ENCODE peak calls at places on chromosome 17, in five cellular contexts. I is endothelial cell of umbilical vein, X is transverse colon, Z is stomach, J is sigmoid colon. D is an unnamed sample.
A peak's percentile ranks its signal among the peaks of the same experiment; 100 is the strongest.

GRCh38 chr17:72476575-72476986 is 355.8 kb downstream of the SOX9 start:
- DNase-seq in J (no peak), I (no peak), Z (peak; percentile 59), X (no peak), D (no peak)

GRCh38 chr17:47844814-47845453 is 3.9 kb upstream of the SCRN2 start:
- DNase-seq in J (no peak), X (no peak), Z (no peak), I (no peak), D (no peak)

GRCh38 chr17:74654742-74655141 is 31.2 kb upstream of the CD300E start:
- DNase-seq in X (no peak), I (no peak), Z (no peak), J (no peak), D (no peak)

GRCh38 chr17:64622931-64623654 is 39.0 kb downstream of the SMURF2 start:
- DNase-seq in Z (no peak), J (no peak), X (no peak), I (peak; percentile 97), D (no peak)

GRCh38 chr17:17034496-17035066 is 7.7 kb upstream of the MPRIP start:
- DNase-seq in X (no peak), I (no peak), Z (no peak), J (no peak), D (no peak)

GRCh38 chr17:64147110-64148016 is 17.4 kb upstream of the ERN1 start:
- DNase-seq in I (peak; percentile 35), Z (no peak), J (no peak), X (no peak), D (no peak)

GRCh38 chr17:66459811-66460270 is 157.4 kb downstream of the PRKCA start:
- DNase-seq in J (peak; percentile 92), X (peak; percentile 44), I (peak; percentile 97), Z (peak; percentile 48), D (no peak)

GRCh38 chr17:61335105-61335844 is 64.4 kb upstream of the TBX2 start:
- DNase-seq in I (no peak), X (no peak), J (no peak), Z (no peak), D (no peak)

GRCh38 chr17:71870546-71870862 is 250.3 kb upstream of the SOX9 start:
- DNase-seq in I (no peak), Z (no peak), X (no peak), J (no peak), D (no peak)

GRCh38 chr17:50283246-50283645 is 9.0 kb downstream of the TMEM92 start:
- DNase-seq in X (no peak), Z (no peak), J (no peak), I (no peak), D (no peak)

GRCh38 chr17:74272731-74273201 is 1.3 kb upstream of the DNAI2 start:
- DNase-seq in X (no peak), I (no peak), Z (no peak), J (no peak), D (no peak)

GRCh38 chr17:80786887-80787286 is 204.8 kb upstream of the CHMP6 start:
- DNase-seq in Z (no peak), I (no peak), X (no peak), J (no peak), D (no peak)

GRCh38 chr17:80790981-80791742 is 200.5 kb upstream of the CHMP6 start:
- DNase-seq in X (no peak), J (peak; percentile 8), I (no peak), Z (no peak), D (no peak)

GRCh38 chr17:80790021-80790765 is 201.4 kb upstream of the CHMP6 start:
- DNase-seq in X (no peak), J (no peak), I (peak; percentile 76), Z (no peak), D (no peak)

GRCh38 chr17:80791758-80792284 is 199.8 kb upstream of the CHMP6 start:
- DNase-seq in X (peak; percentile 55), I (peak; percentile 98), Z (peak; percentile 41), J (peak; percentile 93), D (no peak)

DNA sequence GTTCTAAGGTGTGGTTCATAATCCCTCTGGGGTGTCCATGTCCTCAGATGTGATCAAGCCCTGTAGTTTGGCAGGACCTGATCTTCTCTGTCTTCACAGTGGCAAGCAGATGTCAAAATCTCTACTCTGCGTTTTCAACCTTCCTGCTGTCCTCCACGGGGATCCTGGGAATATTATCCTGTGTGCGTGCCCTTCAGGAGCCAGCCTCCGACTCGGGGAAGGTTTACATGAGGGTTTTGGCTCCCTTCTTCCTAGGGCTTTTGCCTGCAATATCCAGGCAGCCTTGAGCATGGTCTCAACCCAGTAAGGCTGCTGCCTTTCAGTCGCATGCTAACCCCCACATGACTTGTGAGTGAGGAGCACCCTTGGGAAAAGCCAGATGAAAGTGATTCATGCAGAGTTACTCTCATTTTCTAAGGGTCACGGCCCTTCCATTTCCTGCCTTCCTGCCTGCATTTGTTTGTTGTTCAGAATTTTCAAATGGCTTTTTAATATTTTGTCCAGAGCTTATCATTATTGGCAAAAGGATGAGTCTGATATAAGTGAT is 202.2 kb upstream of the CHMP6 start:
- DNase-seq in Z (no peak), J (peak; percentile 80), X (no peak), I (peak; percentile 94), D (no peak)
- TF ChIP-seq POLR2AphosphoS5 in Z (no peak), J (peak; percentile 29), X (no peak), I (peak; percentile 73), D (peak; percentile 25)

GRCh38 chr17:45022655-45023339 is 28.6 kb downstream of the DCAKD start:
- DNase-seq in J (no peak), X (no peak), Z (no peak), I (no peak), D (no peak)

GRCh38 chr17:45020354-45021138 is 30.9 kb downstream of the DCAKD start:
- DNase-seq in I (peak; percentile 64), J (peak; percentile 76), X (peak; percentile 34), Z (peak; percentile 45), D (peak; percentile 33)

GRCh38 chr17:45019177-45019711 is 32.2 kb downstream of the DCAKD start:
- DNase-seq in J (peak; percentile 73), X (peak; percentile 51), I (peak; percentile 26), Z (peak; percentile 61), D (no peak)

GRCh38 chr17:45022288-45022648 is 29.2 kb downstream of the DCAKD start:
- DNase-seq in J (no peak), Z (no peak), I (no peak), X (no peak), D (no peak)

GRCh38 chr17:45021607-45022287 is 29.7 kb downstream of the DCAKD start:
- DNase-seq in X (peak; percentile 72), Z (peak; percentile 68), J (peak; percentile 89), I (peak; percentile 38), D (peak; percentile 42)
- TF ChIP-seq CTCF in X (peak; percentile 86), Z (peak; percentile 98), J (peak; percentile 51), I (peak; percentile 76), D (peak; percentile 88)

GRCh38 chr17:39753514-39754160 is 15.9 kb downstream of the GRB7 start:
- DNase-seq in Z (peak; percentile 67), X (peak; percentile 72), J (peak; percentile 79), I (no peak), D (peak; percentile 27)

GRCh38 chr17:39752241-39752831 is 14.6 kb downstream of the GRB7 start:
- DNase-seq in Z (peak; percentile 22), I (no peak), J (peak; percentile 50), X (no peak), D (no peak)

GRCh38 chr17:39754958-39755549 is 17.3 kb downstream of the GRB7 start:
- DNase-seq in X (peak; percentile 35), I (no peak), J (peak; percentile 69), Z (no peak), D (no peak)

GRCh38 chr17:39755550-39756375 is 18.0 kb downstream of the GRB7 start:
- DNase-seq in Z (no peak), X (peak; percentile 69), I (no peak), J (peak; percentile 56), D (no peak)

GRCh38 chr17:39754161-39754957 is 16.6 kb downstream of the GRB7 start:
- DNase-seq in Z (peak; percentile 96), I (peak; percentile 69), J (peak; percentile 95), X (peak; percentile 97), D (peak; percentile 81)
- TF ChIP-seq POLR2A in Z (no peak), I (peak; percentile 62), J (peak; percentile 72), X (peak; percentile 86), D (peak; percentile 74)

GRCh38 chr17:35019386-35020179 is 39.3 kb downstream of the LIG3 start:
- DNase-seq in J (no peak), Z (no peak), I (no peak), X (no peak), D (no peak)

GRCh38 chr17:35023538-35023937 is 40.0 kb downstream of the RFFL start:
- DNase-seq in I (no peak), Z (no peak), J (no peak), X (no peak), D (peak; percentile 33)

GRCh38 chr17:35025541-35025940 is 38.0 kb downstream of the RFFL start:
- DNase-seq in Z (no peak), J (no peak), X (no peak), I (no peak), D (no peak)

GRCh38 chr17:35021520-35022380 is 41.4 kb downstream of the LIG3 start:
- DNase-seq in X (no peak), I (no peak), Z (no peak), J (no peak), D (no peak)

DNA sequence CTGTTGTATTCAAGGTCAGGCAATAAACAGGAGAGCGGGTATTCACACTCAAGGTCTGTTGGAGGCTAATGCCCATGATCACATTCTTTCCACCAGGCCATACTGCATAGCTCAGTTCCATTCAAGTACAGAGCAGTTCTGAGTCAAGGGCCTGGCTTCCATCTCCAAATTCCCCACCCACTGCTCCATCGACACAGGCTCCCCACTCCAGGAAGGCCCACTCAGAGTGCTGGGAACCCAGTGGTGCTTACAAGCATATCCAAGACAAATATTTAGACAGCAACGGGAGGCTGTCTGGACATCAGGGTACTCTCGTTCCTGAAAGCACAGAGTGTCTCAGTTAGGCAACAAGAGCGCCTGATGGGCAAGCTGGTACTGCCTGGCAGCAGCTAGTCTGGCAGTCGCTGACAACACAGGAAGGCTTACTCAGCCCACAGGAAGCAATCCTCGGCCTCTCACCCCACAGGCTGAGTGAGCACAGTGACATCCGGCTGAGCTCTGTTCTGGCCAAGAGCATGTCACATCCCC is 40.9 kb downstream of the RFFL start:
- DNase-seq in J (peak; percentile 93), Z (peak; percentile 60), I (peak; percentile 95), X (peak; percentile 59), D (peak; percentile 83)
- TF ChIP-seq POLR2AphosphoS5 in J (peak; percentile 36), Z (peak; percentile 84), I (peak; percentile 94), X (peak; percentile 72), D (peak; percentile 91)

GRCh38 chr17:22694362-22695227 is 1002.3 kb downstream of the KCNJ18 start:
- DNase-seq in I (no peak), J (no peak), X (no peak), Z (no peak), D (no peak)
- TF ChIP-seq CTCF in I (no peak), J (no peak), X (no peak), Z (no peak), D (no peak)